ENCODE peak calls at places on chromosomes 6 and 20, in ten cellular contexts. F is colonic mucosa; E is left lung; O is kidney; V is CD8-positive, alpha-beta T cell; L is HFFc6; M is fibroblast of lung; A is fibroblast of the aortic adventitia; J is endothelial cell; Q is GM10248. N is an unnamed sample.

GRCh38 chr20:7152071-7152470 is 384.6 kb downstream of the BMP2 start:
- DNase-seq in Q (no peak), V (no peak), A (peak), L (no peak), M (peak), J (no peak), O (no peak), E (no peak), F (no peak), N (no peak)

GRCh38 chr6:137087902-137088301 is 43.1 kb upstream of the IL20RA start:
- DNase-seq in L (no peak), M (no peak), E (no peak), J (no peak), O (no peak), F (no peak), Q (no peak), V (no peak), A (no peak), N (no peak)

GRCh38 chr6:44100088-44100550 is 27.1 kb downstream of the MRPL14 start:
- DNase-seq in F (no peak), E (no peak), L (peak), M (peak), O (no peak), V (no peak), A (no peak), J (peak), Q (no peak), N (no peak)

GRCh38 chr6:73943401-73943800 is 247.4 kb downstream of the CD109 start:
- DNase-seq in F (no peak), M (no peak), J (no peak), V (no peak), Q (no peak), A (no peak), E (no peak), O (no peak), L (no peak), N (no peak)

GRCh38 chr20:34824861-34825529 is 456 bp downstream of the NCOA6 start:
- DNase-seq in F (peak), A (peak), O (peak), J (peak), L (peak), V (peak), Q (peak), E (peak), M (peak), N (peak)

GRCh38 chr6:32967151-32968091 is 973 bp upstream of the BRD2 start:
- DNase-seq in L (peak), V (no peak), Q (no peak), F (peak), E (no peak), A (peak), O (no peak), J (peak), M (peak), N (no peak)

GRCh38 chr6:164532546-164533362 is 776.7 kb downstream of the C6orf118 start:
- DNase-seq in A (no peak), M (no peak), Q (no peak), L (no peak), O (no peak), J (no peak), E (no peak), V (no peak), F (no peak), N (no peak)

GRCh38 chr6:46796842-46797241 is 3.7 kb downstream of the MEP1A start:
- DNase-seq in J (no peak), O (no peak), F (no peak), A (no peak), M (no peak), Q (no peak), V (no peak), E (no peak), L (no peak), N (no peak)

GRCh38 chr6:149965191-149966020 is 1.7 kb downstream of the ULBP1 start:
- DNase-seq in Q (no peak), E (no peak), V (no peak), J (peak), O (no peak), M (no peak), A (no peak), L (no peak), F (no peak), N (no peak)

GRCh38 chr6:150322452-150322851 is 46.4 kb upstream of the IYD start:
- DNase-seq in Q (no peak), O (no peak), L (no peak), V (no peak), M (no peak), E (no peak), J (peak), F (no peak), A (no peak), N (no peak)

GRCh38 chr20:64138276-64138815 is 25.9 kb upstream of the MYT1 start:
- DNase-seq in L (no peak), Q (no peak), O (peak), F (no peak), V (no peak), M (no peak), J (no peak), E (peak), A (peak), N (no peak)

GRCh38 chr6:138161434-138162103 is at the start of gene ARFGEF3:
- DNase-seq in F (peak), Q (peak), J (peak), M (peak), E (peak), L (no peak), V (peak), A (no peak), O (peak), N (peak)

GRCh38 chr6:100296810-100297544 is 167.7 kb downstream of the SIM1 start:
- DNase-seq in F (no peak), J (no peak), V (no peak), Q (no peak), E (no peak), M (peak), A (peak), L (peak), O (no peak), N (no peak)

GRCh38 chr20:4767084-4767483 is 45.4 kb downstream of the PRND start:
- DNase-seq in F (no peak), J (no peak), Q (no peak), O (no peak), A (no peak), L (no peak), M (no peak), V (no peak), E (no peak), N (no peak)

GRCh38 chr6:64301307-64302236 is 666.0 kb downstream of the PHF3 start:
- DNase-seq in E (no peak), Q (no peak), V (no peak), J (no peak), O (no peak), M (no peak), A (no peak), L (no peak), F (peak), N (no peak)

GRCh38 chr6:29653452-29654038 is 3.3 kb upstream of the MOG start:
- DNase-seq in Q (peak), V (peak), A (peak), O (no peak), M (peak), L (peak), F (peak), E (no peak), J (peak), N (no peak)
- TF ChIP-seq CTCF in Q (peak), V (peak), A (peak), O (peak), M (peak), L (peak), F (peak), E (peak), J (peak), N (peak)

GRCh38 chr6:111668410-111668809 is 62.7 kb upstream of the TRAF3IP2 start:
- DNase-seq in E (no peak), M (no peak), O (no peak), A (no peak), V (no peak), L (no peak), Q (no peak), F (no peak), J (peak), N (no peak)
- TF ChIP-seq CTCF in E (no peak), M (peak), O (no peak), A (peak), V (no peak), L (peak), Q (no peak), F (peak), J (peak), N (no peak)

DNA sequence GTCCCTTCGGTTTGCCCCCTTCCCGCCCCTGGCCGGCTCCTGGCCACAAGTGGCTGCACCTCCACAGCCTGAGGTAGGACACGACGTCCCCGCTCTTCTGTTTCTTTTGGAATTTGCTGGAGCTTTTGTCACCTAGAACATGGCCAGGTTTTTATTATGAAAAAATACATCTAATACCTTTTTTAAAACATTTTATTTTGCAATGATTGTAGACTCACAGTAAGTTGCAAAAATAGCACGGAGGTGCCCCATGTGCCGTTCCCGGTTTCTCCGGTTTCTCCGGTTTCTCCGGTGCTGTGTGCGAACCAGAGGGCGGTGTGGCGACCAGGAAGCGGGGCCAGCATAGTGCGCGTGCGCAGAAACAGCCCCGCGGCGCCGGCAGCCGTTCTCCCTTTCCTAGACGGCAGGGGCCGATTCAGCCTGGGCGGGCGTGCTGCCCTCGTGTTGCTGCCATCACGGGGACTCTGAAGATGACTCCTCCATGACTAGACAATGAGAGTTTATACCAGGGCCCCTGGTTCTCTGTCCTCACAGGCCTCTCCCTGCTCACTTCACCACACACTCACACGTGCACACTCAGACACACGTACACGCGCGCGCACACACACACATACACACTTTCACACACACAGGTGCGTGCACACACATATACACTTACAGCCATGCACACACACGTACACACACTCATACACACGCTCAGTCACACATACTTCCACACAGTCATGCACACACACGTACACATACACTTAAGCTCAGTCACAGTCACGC is 102.1 kb downstream of the TMEM242 start:
- DNase-seq in L (peak), J (peak), M (peak), Q (peak), O (peak), F (peak), A (peak), E (peak), V (peak), N (peak)
- TF ChIP-seq CTCF in L (peak), J (no peak), M (no peak), Q (no peak), O (peak), F (no peak), A (peak), E (no peak), V (no peak), N (no peak)

DNA sequence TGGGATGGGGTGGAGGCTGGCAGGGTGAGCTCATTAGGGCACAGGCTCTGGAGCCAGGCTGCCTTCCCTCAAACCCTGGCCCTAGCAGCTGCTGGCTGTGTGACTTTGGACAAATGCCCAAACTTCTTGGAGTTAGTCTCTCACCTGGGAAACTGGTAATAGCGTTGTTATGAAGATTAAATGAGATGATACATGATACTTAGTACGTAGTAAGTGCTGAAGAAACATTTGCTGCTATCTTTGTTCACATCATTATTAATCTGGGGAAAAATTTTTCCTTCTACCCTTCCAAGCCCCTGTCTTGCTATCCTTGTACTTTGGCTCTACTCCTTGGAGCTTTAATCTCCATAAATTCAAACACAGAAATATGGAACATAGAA is 22.3 kb upstream of the PPARD start:
- DNase-seq in M (no peak), V (no peak), F (no peak), E (no peak), J (no peak), O (no peak), A (no peak), L (no peak), Q (no peak), N (no peak)
- TF ChIP-seq CTCF in M (no peak), V (no peak), F (no peak), E (no peak), J (no peak), O (no peak), A (no peak), L (no peak), Q (no peak), N (no peak)

N was measured in activated B cell treated with CpG ODN at 0.5 μM for 24 hours.